ENCODE peak calls at places on chromosomes 13 and 19, in five cellular contexts. F is IMR-90, R is mesendoderm, O is H1, B is mesenchymal stem cell. A is an unnamed sample.

GRCh38 chr13:108961542-108962125 is 332.2 kb downstream of the MYO16 start:
- DNase-seq in F (peak; percentile 62), R (peak; percentile 69), O (no peak), B (peak; percentile 71), A (peak; percentile 57)

GRCh38 chr13:26053418-26053980 is 1.7 kb upstream of the SHISA2 start:
- DNase-seq in F (no peak), R (no peak), O (no peak), B (no peak), A (no peak)

GRCh38 chr19:32652893-32653625 is 21.9 kb downstream of the ANKRD27 start:
- DNase-seq in F (peak; percentile 81), R (no peak), O (no peak), B (no peak), A (no peak)

GRCh38 chr19:27966390-27966816 is 1246.5 kb downstream of the UQCRFS1 start:
- DNase-seq in F (no peak), R (peak; percentile 25), O (no peak), B (no peak), A (no peak)

GRCh38 chr19:31276831-31277230 is 72.4 kb downstream of the TSHZ3 start:
- DNase-seq in F (no peak), R (no peak), O (no peak), B (no peak), A (no peak)

GRCh38 chr19:40387151-40387550 is 2.8 kb downstream of the HIPK4 start:
- DNase-seq in F (no peak), R (no peak), O (no peak), B (no peak), A (no peak)

GRCh38 chr13:98570929-98571372 is 6.0 kb downstream of the STK24 start:
- DNase-seq in F (no peak), R (no peak), O (no peak), B (peak; percentile 79), A (no peak)

GRCh38 chr19:3664879-3665642 is 35.2 kb downstream of the PIP5K1C start:
- DNase-seq in F (no peak), R (no peak), O (no peak), B (no peak), A (no peak)

GRCh38 chr13:81017525-81018152 is 676.7 kb upstream of the SPRY2 start:
- DNase-seq in F (peak; percentile 25), R (peak; percentile 53), O (no peak), B (peak; percentile 62), A (peak; percentile 23)

GRCh38 chr13:73365681-73366080 is 306.9 kb downstream of the KLF5 start:
- DNase-seq in F (no peak), R (no peak), O (no peak), B (no peak), A (no peak)

GRCh38 chr19:39506944-39507714 is 7.8 kb upstream of the SELENOV start:
- DNase-seq in F (peak; percentile 67), R (peak; percentile 86), O (peak; percentile 81), B (peak; percentile 63), A (peak; percentile 71)

DNA sequence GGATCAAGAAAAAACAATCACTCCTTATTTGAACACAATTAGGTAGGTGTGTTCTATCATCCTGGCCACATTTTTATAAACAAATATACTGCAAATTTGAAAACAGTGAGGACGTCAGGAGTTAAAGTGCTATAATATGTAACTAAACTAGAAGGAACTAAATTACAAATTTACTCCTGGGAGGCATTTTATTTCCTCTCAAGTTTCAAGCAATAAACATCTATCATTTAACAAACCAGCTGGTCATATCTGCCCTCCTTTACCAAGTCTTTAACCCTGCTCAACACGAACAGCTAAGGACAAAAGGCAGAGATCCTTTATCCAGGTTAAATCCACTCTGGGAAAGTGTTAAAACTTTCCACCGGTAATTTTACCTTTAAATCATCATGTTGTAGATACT is 26.5 kb downstream of the ANKRD10 start:
- DNase-seq in F (no peak), R (no peak), O (no peak), B (no peak), A (no peak)
- H2BK5ac ChIP-seq in F (no peak overlapping the region), R (no peak overlapping the region), O (no peak overlapping the region), B (no peak overlapping the region), A (no peak overlapping the region)

DNA sequence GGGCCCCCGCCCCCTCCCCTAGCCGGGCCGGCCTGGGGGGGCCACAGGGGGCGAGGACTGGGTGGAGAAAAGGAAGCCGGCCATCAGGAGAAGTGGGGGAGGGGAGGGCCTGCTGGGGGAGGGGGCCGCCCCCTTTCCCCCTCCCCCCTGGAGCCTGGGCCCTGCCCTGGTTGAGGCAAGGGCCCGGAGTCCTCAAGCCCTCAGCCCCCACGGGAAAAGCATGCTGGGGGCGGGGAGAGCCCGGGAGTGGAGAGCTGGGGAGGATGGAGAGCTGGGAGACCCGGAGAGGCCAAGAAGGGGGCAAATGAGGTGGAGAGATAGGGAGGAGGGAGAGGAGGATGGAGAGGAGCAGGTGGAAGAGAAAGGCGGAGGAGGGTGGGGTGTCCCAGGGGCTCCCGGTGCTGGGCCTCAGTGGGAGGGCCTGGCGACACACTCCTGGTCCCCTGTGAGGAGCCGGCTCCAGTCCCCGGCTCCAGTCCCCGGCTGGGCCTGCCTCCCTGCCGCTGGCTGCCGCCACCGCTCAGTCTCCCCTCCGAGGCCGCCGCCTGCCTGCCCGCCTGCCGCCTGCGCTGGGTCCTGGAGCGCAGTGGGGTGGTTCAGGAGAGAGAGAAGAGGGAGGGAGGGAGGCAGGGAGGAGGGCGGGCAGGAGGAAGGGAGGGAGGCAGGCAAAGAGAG is at the start of gene GRIK5:
- DNase-seq in F (no peak), R (peak; percentile 60), O (peak; percentile 67), B (no peak), A (no peak)
- H3K4me3 ChIP-seq in F (no peak within 1 kb of the TSS), R (peak within 1 kb of the TSS; percentile 16), O (peak within 1 kb of the TSS; percentile 73), B (no peak within 1 kb of the TSS), A (peak within 1 kb of the TSS; percentile 38)

DNA sequence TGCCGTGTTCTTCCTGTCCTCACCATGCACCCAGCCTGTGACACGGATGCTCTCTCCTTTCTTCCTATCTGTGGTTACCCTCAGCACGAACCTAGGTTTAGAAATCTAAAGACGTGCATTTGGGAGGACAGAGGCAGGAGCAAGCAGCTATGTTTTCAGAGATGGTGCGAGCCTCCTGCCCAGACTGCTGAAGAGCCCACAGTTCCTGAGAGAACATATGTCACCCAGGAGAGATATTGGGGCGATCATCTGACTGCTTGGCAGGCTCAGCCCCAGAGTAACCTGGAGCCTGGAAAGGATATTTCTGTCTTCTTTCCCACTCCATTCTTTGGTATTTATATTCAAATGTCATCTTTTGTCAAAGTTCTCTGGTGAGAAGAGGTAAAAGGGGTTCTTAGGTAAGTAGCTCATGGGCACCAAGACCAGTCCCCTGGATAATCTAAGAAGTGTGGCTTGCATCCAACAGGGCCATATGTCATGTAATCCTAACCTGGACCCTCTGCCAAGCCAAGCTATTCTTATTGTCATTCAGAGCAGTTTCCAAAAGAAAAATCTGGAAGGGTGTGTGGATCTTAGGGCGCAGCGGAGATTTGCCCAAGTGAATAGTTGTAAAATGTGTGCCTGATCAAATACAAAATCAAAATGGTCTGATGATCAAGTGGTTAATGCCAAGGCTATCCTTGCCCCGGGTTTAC is 59.5 kb downstream of the FGF9 start:
- DNase-seq in F (no peak), R (no peak), O (no peak), B (no peak), A (no peak)
- H2BK15ac ChIP-seq in F (no peak overlapping the region), R (no peak overlapping the region), O (no peak overlapping the region), B (no peak overlapping the region), A (no peak overlapping the region)

GRCh38 chr13:42754801-42755513 is 26.4 kb upstream of the FAM216B start:
- DNase-seq in F (no peak), R (no peak), O (no peak), B (no peak), A (no peak)
- H2BK5ac ChIP-seq in F (no peak overlapping the region), R (no peak overlapping the region), O (no peak overlapping the region), B (no peak overlapping the region), A (no peak overlapping the region)

A was measured in neuronal stem cell.